ENCODE peak calls at places on chromosomes 5 and 9, in four cellular contexts. O is H1, F is neuronal stem cell, Y is mesenchymal stem cell. X is an unnamed sample.

GRCh38 chr9:125428060-125428481 is 166.4 kb downstream of the GAPVD1 start:
- DNase-seq in F (no peak), O (no peak), Y (no peak), X (peak)

GRCh38 chr9:86763795-86764194 is 183.5 kb downstream of the GAS1 start:
- DNase-seq in O (no peak), F (no peak), Y (no peak), X (no peak)

GRCh38 chr9:78278177-78278777 is 18.6 kb upstream of the PSAT1 start:
- DNase-seq in O (no peak), F (no peak), Y (peak), X (peak)

GRCh38 chr5:83503662-83504061 is 32.1 kb downstream of the VCAN start:
- DNase-seq in F (no peak), O (no peak), Y (no peak), X (no peak)

GRCh38 chr5:123164019-123164418 is 75.0 kb downstream of the PRDM6 start:
- DNase-seq in O (no peak), Y (peak), F (no peak), X (no peak)

GRCh38 chr5:40277161-40277906 is 402.4 kb upstream of the PTGER4 start:
- DNase-seq in F (no peak), O (no peak), Y (no peak), X (no peak)

GRCh38 chr9:107684224-107684623 is 194.7 kb upstream of the KLF4 start:
- DNase-seq in F (no peak), O (no peak), Y (peak), X (no peak)

GRCh38 chr9:90300901-90301688 is 341.5 kb downstream of the DIRAS2 start:
- DNase-seq in F (no peak), Y (peak), O (peak), X (peak)

GRCh38 chr9:35054185-35054835 is 18.1 kb downstream of the VCP start:
- DNase-seq in F (no peak), O (no peak), Y (no peak), X (no peak)

GRCh38 chr9:88183798-88184495 is 45.7 kb upstream of the SPATA31C2 start:
- DNase-seq in F (no peak), O (no peak), Y (no peak), X (no peak)

GRCh38 chr9:32500768-32501167 is 25.2 kb downstream of the RIGI start:
- DNase-seq in F (no peak), O (no peak), Y (peak), X (no peak)

GRCh38 chr9:8552732-8553131 is 753.2 kb upstream of the DMAC1 start:
- DNase-seq in O (no peak), F (no peak), Y (no peak), X (no peak)

GRCh38 chr5:64670277-64670676 is 20.0 kb upstream of the SHISAL2B start:
- DNase-seq in O (no peak), F (no peak), Y (no peak), X (no peak)

GRCh38 chr9:35226685-35227084 is 64.9 kb downstream of the UNC13B start:
- DNase-seq in Y (no peak), F (no peak), O (no peak), X (no peak)

GRCh38 chr5:88715503-88715902 is 167.5 kb downstream of the MEF2C start:
- DNase-seq in Y (no peak), O (no peak), F (no peak), X (no peak)

GRCh38 chr9:78038620-78039300 is 7.1 kb upstream of the GNAQ start:
- DNase-seq in F (no peak), Y (no peak), O (no peak), X (peak)

GRCh38 chr5:5570646-5571045 is 148.2 kb downstream of the ICE1 start:
- DNase-seq in Y (no peak), F (no peak), O (no peak), X (no peak)

GRCh38 chr5:153659337-153659736 is 168.9 kb downstream of the GRIA1 start:
- DNase-seq in O (no peak), F (no peak), Y (peak), X (peak)

GRCh38 chr5:157564149-157564711 is 11.3 kb downstream of the ADAM19 start:
- DNase-seq in O (no peak), F (no peak), Y (no peak), X (no peak)

DNA sequence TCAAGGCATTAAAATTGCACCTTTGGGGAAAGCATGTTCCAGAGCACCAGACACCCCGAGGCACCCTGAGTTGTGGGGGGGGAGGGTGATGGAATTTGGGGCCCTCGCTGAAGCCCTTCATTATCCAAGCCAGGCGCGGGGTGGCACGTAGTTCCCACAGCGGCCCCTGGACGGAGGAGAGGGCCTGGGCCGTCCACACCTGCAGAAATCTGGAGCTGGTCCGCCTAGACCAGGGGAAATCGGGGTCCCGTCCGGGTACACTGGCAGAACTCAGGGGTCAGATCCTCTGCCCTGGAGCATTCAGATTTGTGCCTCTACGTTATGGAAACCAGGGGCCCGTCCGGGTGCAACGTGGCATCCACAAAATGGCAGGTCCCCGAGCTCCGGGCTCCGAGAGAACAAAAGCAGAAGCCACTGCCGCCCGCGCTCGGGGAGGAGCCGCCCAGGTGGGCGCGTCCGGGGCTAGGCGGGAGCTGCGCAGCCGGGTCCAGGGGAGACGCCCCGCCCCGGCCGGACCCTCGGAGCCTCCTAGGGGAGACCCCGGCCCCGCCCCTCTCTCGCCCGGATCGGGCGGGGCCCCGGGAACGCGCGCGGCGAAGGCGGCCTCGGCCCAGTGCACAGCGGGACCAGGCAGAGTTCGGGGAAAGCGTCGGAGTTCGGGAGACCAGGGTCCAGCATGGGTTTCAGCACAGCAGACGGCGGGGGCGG is at the start of gene PLEKHG4B:
- DNase-seq in Y (no peak), F (peak), O (peak), X (no peak)
- H2BK12ac ChIP-seq in Y (no peak), F (peak), O (peak), X (peak)

GRCh38 chr9:137409515-137409914 is 13.4 kb downstream of the EXD3 start:
- DNase-seq in F (no peak), O (no peak), Y (no peak), X (no peak)

GRCh38 chr9:137412431-137412830 is 10.5 kb downstream of the EXD3 start:
- DNase-seq in O (no peak), F (no peak), Y (peak), X (no peak)

GRCh38 chr9:137411260-137411659 is 11.7 kb downstream of the EXD3 start:
- DNase-seq in O (no peak), Y (no peak), F (no peak), X (no peak)

GRCh38 chr9:137410891-137411249 is 12.1 kb downstream of the EXD3 start:
- DNase-seq in O (no peak), Y (no peak), F (no peak), X (no peak)

GRCh38 chr9:137411670-137412380 is 11.1 kb downstream of the EXD3 start:
- DNase-seq in Y (peak), O (no peak), F (no peak), X (peak)
- H3K4me3 ChIP-seq in Y (peak), O (no peak), F (no peak), X (no peak)

DNA sequence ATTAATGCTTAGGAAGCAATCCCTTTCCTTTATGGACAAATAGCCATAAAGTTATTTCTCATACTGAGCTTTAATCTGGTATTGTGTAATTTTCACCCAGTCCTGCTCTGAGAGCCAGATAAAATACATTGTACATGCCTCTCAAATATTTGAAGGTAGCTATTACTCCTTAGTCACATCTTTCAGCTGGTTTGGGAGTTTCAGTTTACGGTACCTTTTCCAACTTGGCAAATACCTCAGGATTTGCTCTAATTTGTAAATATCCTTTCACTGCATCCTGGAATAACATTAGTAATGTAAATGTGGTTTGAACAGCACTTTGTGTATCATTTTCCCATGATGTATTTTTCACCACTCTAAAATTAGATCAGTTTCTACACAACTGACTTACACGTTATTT is 47.3 kb downstream of the ABHD17B start:
- DNase-seq in F (no peak), O (no peak), Y (no peak), X (peak)
- H2AFZ ChIP-seq in F (no peak), O (no peak), Y (no peak), X (no peak)

GRCh38 chr5:67774153-67774552 is 441.4 kb upstream of the PIK3R1 start:
- DNase-seq in F (no peak), O (no peak), Y (no peak), X (no peak)

GRCh38 chr5:67771221-67771620 is 444.3 kb upstream of the PIK3R1 start:
- DNase-seq in O (no peak), Y (no peak), F (no peak), X (no peak)

GRCh38 chr5:67773439-67773988 is 442.0 kb upstream of the PIK3R1 start:
- DNase-seq in Y (peak), F (peak), O (no peak), X (no peak)

GRCh38 chr5:67771791-67772190 is 443.8 kb upstream of the PIK3R1 start:
- DNase-seq in Y (no peak), O (no peak), F (no peak), X (no peak)

GRCh38 chr5:67774796-67775195 is 440.8 kb upstream of the PIK3R1 start:
- DNase-seq in O (no peak), F (peak), Y (no peak), X (no peak)
- H2BK12ac ChIP-seq in O (no peak), F (no peak), Y (no peak), X (no peak)